ENCODE peak calls at places on chromosomes 2 and 18, in six cellular contexts. U, A, T, K, S and Z are unnamed samples.
A peak's percentile ranks its signal among the peaks of the same experiment; 100 is the strongest.

GRCh38 chr2:48707466-48707865 is 48.1 kb downstream of the LHCGR start:
- DNase-seq in U (no peak), A (no peak), K (no peak), S (no peak), T (peak; percentile 14), Z (no peak)

GRCh38 chr2:146918280-146918679 is 926.5 kb upstream of the ACVR2A start:
- DNase-seq in S (no peak), U (no peak), A (no peak), T (no peak), K (no peak), Z (no peak)

GRCh38 chr2:149767516-149767974 is 180.0 kb upstream of the MMADHC start:
- DNase-seq in S (no peak), U (no peak), A (no peak), K (no peak), T (no peak), Z (no peak)

GRCh38 chr2:57549642-57550102 is 496.9 kb upstream of the VRK2 start:
- DNase-seq in T (no peak), K (no peak), S (no peak), U (peak; percentile 20), A (no peak), Z (no peak)

GRCh38 chr2:196516541-196516940 is 123.0 kb upstream of the CCDC150 start:
- DNase-seq in U (no peak), K (no peak), S (no peak), A (no peak), T (no peak), Z (no peak)

GRCh38 chr2:2012505-2012904 is 268.2 kb upstream of the PXDN start:
- DNase-seq in T (no peak), K (no peak), S (no peak), A (no peak), U (no peak), Z (no peak)

GRCh38 chr2:151614606-151615306 is 119.5 kb downstream of the NEB start:
- DNase-seq in T (no peak), U (no peak), S (no peak), A (no peak), K (no peak), Z (no peak)

GRCh38 chr2:69798466-69798908 is 31.0 kb upstream of the GMCL1 start:
- DNase-seq in U (no peak), T (no peak), K (no peak), S (peak; percentile 46), A (no peak), Z (no peak)

GRCh38 chr2:152407204-152407721 is 72.3 kb downstream of the FMNL2 start:
- DNase-seq in U (peak; percentile 55), T (no peak), K (peak; percentile 16), A (no peak), S (peak; percentile 58), Z (peak; percentile 28)

GRCh38 chr2:44777542-44777941 is 164.0 kb upstream of the SIX3 start:
- DNase-seq in T (no peak), A (no peak), S (no peak), K (no peak), U (no peak), Z (no peak)

GRCh38 chr2:90207454-90208058 is 1516.1 kb downstream of the RPIA start:
- DNase-seq in A (peak; percentile 1), T (peak; percentile 35), U (peak; percentile 3), K (peak; percentile 40), S (no peak), Z (peak; percentile 2)

GRCh38 chr2:20491739-20492531 is 45.1 kb downstream of the RHOB start:
- DNase-seq in K (peak; percentile 37), U (no peak), S (no peak), T (peak; percentile 64), A (no peak), Z (no peak)

GRCh38 chr18:54222922-54223567 is 1.4 kb downstream of the MBD2 start:
- DNase-seq in S (no peak), A (no peak), T (peak; percentile 25), U (peak; percentile 78), K (no peak), Z (no peak)

GRCh38 chr2:234981197-234982095 is 29.6 kb downstream of the SH3BP4 start:
- DNase-seq in A (no peak), T (peak; percentile 94), U (no peak), S (peak; percentile 64), K (no peak), Z (no peak)
- TF ChIP-seq POLR2A in A (no peak), T (peak; percentile 27), U (no peak), S (no peak), K (no peak), Z (no peak)

GRCh38 chr2:113281920-113282746 is 3.4 kb upstream of the PAX8 start:
- DNase-seq in K (no peak), S (no peak), U (no peak), T (peak; percentile 49), A (no peak), Z (no peak)
- TF ChIP-seq TAF1 in K (no peak), S (no peak), U (no peak), T (no peak), A (no peak), Z (no peak)

GRCh38 chr18:59502899-59503245 is 143.8 kb upstream of the LMAN1 start:
- DNase-seq in K (no peak), S (no peak), U (no peak), T (no peak), A (no peak), Z (no peak)
- TF ChIP-seq POLR2AphosphoS5 in K (no peak), S (no peak), U (no peak), T (no peak), A (no peak), Z (no peak)

GRCh38 chr2:130338793-130339345 is 3.8 kb upstream of the IMP4 start:
- DNase-seq in A (no peak), K (no peak), T (no peak), U (no peak), S (no peak), Z (no peak)

GRCh38 chr2:130336150-130336876 is 6.4 kb upstream of the IMP4 start:
- DNase-seq in U (no peak), A (no peak), S (peak; percentile 49), T (peak; percentile 32), K (no peak), Z (no peak)

GRCh38 chr2:130337735-130338325 is 4.9 kb upstream of the IMP4 start:
- DNase-seq in A (no peak), S (no peak), K (peak; percentile 41), T (no peak), U (no peak), Z (no peak)

GRCh38 chr2:130335226-130335625 is 7.5 kb upstream of the IMP4 start:
- DNase-seq in U (no peak), T (no peak), K (no peak), S (no peak), A (no peak), Z (no peak)

DNA sequence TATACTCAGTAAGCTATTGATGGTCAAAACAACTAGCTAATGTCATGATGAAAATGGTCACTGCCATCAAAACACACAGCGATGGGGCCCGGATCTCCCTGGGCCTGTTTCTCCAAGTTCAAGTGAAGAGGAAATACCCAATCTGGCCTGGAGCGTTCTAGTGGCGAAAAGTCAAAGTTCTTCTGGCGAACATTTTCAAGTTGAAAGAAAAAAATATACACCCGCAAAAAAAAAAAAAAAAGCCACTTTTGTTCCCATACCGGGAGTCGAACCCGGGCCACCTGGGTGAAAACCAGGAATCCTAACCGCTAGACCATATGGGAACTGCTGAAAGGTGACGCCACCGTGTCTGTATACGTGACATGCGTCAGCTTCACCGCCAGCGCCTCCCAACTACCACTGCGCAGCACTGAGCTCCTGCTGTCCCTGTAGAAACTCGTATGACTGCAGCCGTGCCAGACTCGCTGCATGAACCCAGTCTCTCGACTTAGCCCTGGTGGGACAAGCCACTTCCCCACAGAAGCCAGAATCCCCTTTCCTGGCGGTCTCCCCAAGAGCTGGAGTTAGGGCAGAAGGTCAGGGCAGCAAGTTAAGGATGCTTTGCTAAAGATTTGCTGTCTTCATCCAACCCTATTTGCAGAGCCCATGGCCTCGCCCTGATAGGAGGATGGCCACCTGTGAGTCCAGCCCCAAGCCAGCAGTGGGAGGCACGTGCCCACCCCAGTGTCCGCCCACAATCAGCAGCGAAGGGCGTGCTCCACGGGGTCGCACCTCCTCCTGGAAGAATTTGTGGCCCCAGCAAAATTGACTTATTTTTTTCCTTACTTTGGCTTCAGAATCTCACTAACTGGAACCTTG is 5.6 kb upstream of the IMP4 start:
- DNase-seq in A (no peak), S (peak; percentile 96), T (peak; percentile 86), K (peak; percentile 85), U (peak; percentile 79), Z (no peak)
- TF ChIP-seq POLR2A in A (no peak), S (peak; percentile 21), T (peak; percentile 82), K (peak; percentile 93), U (peak; percentile 84), Z (no peak)

GRCh38 chr18:12750076-12750707 is 47.4 kb downstream of the PSMG2 start:
- DNase-seq in T (no peak), S (no peak), A (no peak), U (peak; percentile 23), K (no peak), Z (no peak)
- TF ChIP-seq TAF1 in T (no peak), S (no peak), A (no peak), U (no peak), K (no peak), Z (no peak)